ENCODE peak calls at places on chromosomes 13 and 19, in five cellular contexts. K is fibroblast of villous mesenchyme, H is mucosa of descending colon, V is substantia nigra, N is cardiac muscle cell. S is an unnamed sample.

GRCh38 chr13:39510296-39510695 is 92.7 kb downstream of the LHFPL6 start:
- DNase-seq in H (no peak), N (no peak), K (no peak), V (no peak), S (no peak)

GRCh38 chr13:38830442-38831045 is 143.7 kb downstream of the FREM2 start:
- DNase-seq in V (no peak), K (no peak), N (no peak), H (no peak), S (no peak)

GRCh38 chr19:49502866-49503581 is 6.8 kb downstream of the RPS11 start:
- DNase-seq in V (peak), N (peak), H (no peak), K (peak), S (peak)

GRCh38 chr19:38001158-38001781 is 94.3 kb downstream of the SIPA1L3 start:
- DNase-seq in H (no peak), N (no peak), V (no peak), K (no peak), S (no peak)

GRCh38 chr13:98739023-98739422 is 13.4 kb downstream of the SLC15A1 start:
- DNase-seq in N (no peak), V (no peak), K (no peak), H (no peak), S (no peak)

GRCh38 chr13:50576156-50576555 is 267.3 kb downstream of the DLEU7 start:
- DNase-seq in H (peak), K (no peak), V (no peak), N (no peak), S (no peak)

GRCh38 chr19:50486823-50487515 is 10.3 kb upstream of the GARIN5A start:
- DNase-seq in K (peak), H (no peak), N (peak), V (no peak), S (peak)

GRCh38 chr13:20160346-20161274 is at the start of gene GJA3:
- DNase-seq in N (peak), V (no peak), H (peak), K (peak), S (peak)

GRCh38 chr19:4130635-4131438 is 6.9 kb upstream of the MAP2K2 start:
- DNase-seq in V (no peak), K (peak), N (no peak), H (no peak), S (no peak)

GRCh38 chr13:43776680-43777079 is 10.1 kb downstream of the ENOX1 start:
- DNase-seq in V (no peak), N (no peak), K (no peak), H (no peak), S (no peak)

GRCh38 chr19:13016628-13017305 is 21.5 kb downstream of the NFIX start:
- DNase-seq in K (no peak), H (no peak), V (no peak), N (no peak), S (no peak)

GRCh38 chr13:102983496-102983895 is 82.7 kb downstream of the SLC10A2 start:
- DNase-seq in H (no peak), K (peak), N (no peak), V (no peak), S (no peak)

GRCh38 chr13:39040206-39040605 is 1.9 kb downstream of the NHLRC3 start:
- DNase-seq in N (no peak), K (peak), H (no peak), V (no peak), S (no peak)

GRCh38 chr19:3466630-3467029 is 13.7 kb downstream of the SMIM24 start:
- DNase-seq in V (peak), N (no peak), H (no peak), K (no peak), S (no peak)

GRCh38 chr13:106242554-106242953 is 292.9 kb downstream of the EFNB2 start:
- DNase-seq in V (no peak), H (no peak), K (peak), N (no peak), S (no peak)